ENCODE peak calls at places on chromosome 9, in eight cellular contexts. O, L, T, V, P, G, B and J are unnamed samples.

GRCh38 chr9:133576591-133577462 is 32.4 kb downstream of the FAM163B start:
- ATAC-seq in L (no peak), V (peak; percentile 18), T (no peak), O (peak; percentile 10), B (no peak), G (no peak), P (no peak), J (no peak)

GRCh38 chr9:96176901-96177718 is 124.9 kb downstream of the HSD17B3 start:
- ATAC-seq in L (peak; percentile 75), O (peak; percentile 54), V (no peak), B (no peak), G (no peak), T (peak; percentile 98), P (peak; percentile 41), J (no peak)

GRCh38 chr9:126479515-126479914 is 134.2 kb upstream of the LMX1B start:
- ATAC-seq in L (no peak), P (no peak), T (no peak), O (no peak), V (no peak), G (no peak), B (no peak), J (no peak)

GRCh38 chr9:23733495-23734078 is 92.5 kb downstream of the ELAVL2 start:
- ATAC-seq in B (no peak), L (no peak), G (peak; percentile 60), P (no peak), V (no peak), O (no peak), T (no peak), J (no peak)

GRCh38 chr9:113701741-113702422 is 174.2 kb upstream of the ZNF618 start:
- ATAC-seq in L (no peak), P (no peak), O (no peak), G (no peak), B (no peak), V (no peak), T (peak; percentile 70), J (no peak)

GRCh38 chr9:128899566-128900322 is 17.8 kb downstream of the LRRC8A start:
- ATAC-seq in O (peak; percentile 39), T (peak; percentile 11), V (peak; percentile 72), L (peak; percentile 44), B (peak; percentile 59), G (peak; percentile 30), P (peak; percentile 18), J (no peak)

GRCh38 chr9:110886832-110887231 is 151.4 kb downstream of the LPAR1 start:
- ATAC-seq in L (no peak), G (peak; percentile 75), B (no peak), V (no peak), P (peak; percentile 53), O (no peak), T (no peak), J (no peak)

GRCh38 chr9:8278048-8278447 is 478.5 kb upstream of the DMAC1 start:
- ATAC-seq in B (no peak), G (no peak), L (no peak), O (no peak), P (no peak), V (no peak), T (no peak), J (no peak)

GRCh38 chr9:127905788-127906191 is 6.4 kb upstream of the ST6GALNAC6 start:
- ATAC-seq in G (peak; percentile 67), B (no peak), O (no peak), L (no peak), P (no peak), T (peak; percentile 15), V (no peak), J (no peak)

GRCh38 chr9:95896580-95896979 is 21.1 kb downstream of the ERCC6L2 start:
- ATAC-seq in G (no peak), O (no peak), L (no peak), V (no peak), P (no peak), T (no peak), B (no peak), J (no peak)

GRCh38 chr9:131149678-131150033 is 24.3 kb downstream of the NUP214 start:
- ATAC-seq in V (peak; percentile 2), B (no peak), P (no peak), G (no peak), O (no peak), L (no peak), T (no peak), J (no peak)

GRCh38 chr9:22238809-22239684 is 207.6 kb upstream of the DMRTA1 start:
- ATAC-seq in T (peak; percentile 75), O (peak; percentile 69), V (no peak), B (no peak), L (peak; percentile 43), G (peak; percentile 50), P (peak; percentile 62), J (no peak)

GRCh38 chr9:96559339-96559943 is 60.2 kb downstream of the CDC14B start:
- ATAC-seq in V (no peak), P (no peak), O (no peak), B (no peak), T (no peak), L (no peak), G (no peak), J (no peak)

GRCh38 chr9:31700252-31701045 is 684.0 kb upstream of the ACO1 start:
- ATAC-seq in L (no peak), B (no peak), P (no peak), O (no peak), V (no peak), T (no peak), G (no peak), J (no peak)

GRCh38 chr9:110088099-110088498 is 119.9 kb downstream of the C9orf152 start:
- ATAC-seq in L (peak; percentile 60), T (no peak), V (peak; percentile 32), O (no peak), B (no peak), G (peak; percentile 84), P (no peak), J (no peak)

GRCh38 chr9:100714372-100715099 is 136.7 kb downstream of the CAVIN4 start:
- ATAC-seq in P (peak; percentile 86), T (peak; percentile 97), L (peak; percentile 99), B (peak; percentile 74), V (peak; percentile 97), G (peak; percentile 84), O (peak; percentile 91), J (no peak)

GRCh38 chr9:37529111-37529510 is 43.4 kb downstream of the POLR1E start:
- ATAC-seq in G (peak; percentile 86), L (no peak), T (no peak), B (no peak), P (no peak), O (no peak), V (no peak), J (no peak)

DNA sequence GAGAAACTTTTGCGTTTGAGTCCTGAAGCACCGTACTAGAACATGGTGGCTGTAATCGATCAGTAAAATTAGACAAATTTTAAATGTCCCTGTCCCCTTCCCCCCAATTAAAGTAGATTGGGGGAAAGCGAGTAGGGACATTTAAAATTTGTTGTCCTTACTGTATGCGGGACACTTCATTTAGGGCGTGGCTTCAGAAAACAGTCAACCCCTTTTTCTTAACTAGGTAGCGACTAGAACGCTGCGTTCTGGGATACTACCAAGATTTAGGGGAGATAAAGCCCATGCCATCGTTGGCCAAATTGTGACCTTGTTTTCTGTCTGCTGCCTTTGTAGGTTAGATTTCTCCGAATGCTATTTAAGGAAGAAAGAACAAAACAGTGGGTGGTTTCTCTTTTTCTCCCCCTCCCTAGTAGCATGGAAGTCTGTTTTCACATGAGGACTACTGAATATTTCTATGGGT is 1.2 kb downstream of the CKS2 start:
- ATAC-seq in V (peak; percentile 8), B (no peak), G (no peak), L (no peak), P (no peak), O (no peak), T (no peak), J (no peak)
- TF ChIP-seq POLR2AphosphoS5 in V (peak; percentile 29), B (no peak), G (no peak), L (no peak), P (no peak), O (no peak), T (no peak), J (no peak)

DNA sequence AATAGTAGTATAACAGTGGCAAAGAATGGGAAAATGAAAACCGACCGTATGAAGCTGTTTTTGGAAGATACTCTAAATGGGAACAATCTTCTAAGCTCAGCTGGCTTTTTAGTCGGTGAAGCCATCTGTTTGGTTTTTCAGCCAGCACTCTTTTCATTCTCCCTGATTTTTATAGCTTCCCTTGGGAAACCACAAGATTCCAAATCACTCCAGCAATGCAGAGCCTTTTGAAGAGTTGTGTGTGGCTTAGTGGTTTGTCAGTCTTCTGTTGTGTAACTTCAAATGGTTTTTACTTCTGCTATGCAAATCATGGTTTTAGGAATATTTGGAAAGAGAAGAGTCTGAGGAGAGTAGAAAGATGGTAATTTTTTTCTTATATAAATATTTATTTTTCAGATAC is 180.7 kb downstream of the KDM4C start:
- ATAC-seq in P (peak; percentile 68), L (peak; percentile 75), V (no peak), O (no peak), T (no peak), G (no peak), B (no peak), J (peak; percentile 55)
- H3K4me1 ChIP-seq in P (no peaks in the 10 kb centered on the region), L (peaks cover 14% of the 10 kb centered on the region), V (no peaks in the 10 kb centered on the region), O (peaks cover 11% of the 10 kb centered on the region), T (no peaks in the 10 kb centered on the region), G (peaks cover 6% of the 10 kb centered on the region), B (no peaks in the 10 kb centered on the region), J (peaks cover 14% of the 10 kb centered on the region)

GRCh38 chr9:81474125-81474524 is 215.2 kb downstream of the TLE1 start:
- ATAC-seq in T (no peak), O (no peak), V (no peak), P (no peak), G (no peak), L (no peak), B (no peak), J (no peak)

GRCh38 chr9:81473206-81473605 is 216.1 kb downstream of the TLE1 start:
- ATAC-seq in T (no peak), P (no peak), B (no peak), L (no peak), G (no peak), V (no peak), O (no peak), J (no peak)

GRCh38 chr9:81473708-81474107 is 215.6 kb downstream of the TLE1 start:
- ATAC-seq in P (no peak), T (no peak), V (no peak), B (no peak), L (no peak), O (no peak), G (no peak), J (no peak)

GRCh38 chr9:81470864-81471263 is 218.5 kb downstream of the TLE1 start:
- ATAC-seq in L (no peak), O (no peak), P (no peak), V (no peak), B (no peak), G (no peak), T (no peak), J (no peak)

DNA sequence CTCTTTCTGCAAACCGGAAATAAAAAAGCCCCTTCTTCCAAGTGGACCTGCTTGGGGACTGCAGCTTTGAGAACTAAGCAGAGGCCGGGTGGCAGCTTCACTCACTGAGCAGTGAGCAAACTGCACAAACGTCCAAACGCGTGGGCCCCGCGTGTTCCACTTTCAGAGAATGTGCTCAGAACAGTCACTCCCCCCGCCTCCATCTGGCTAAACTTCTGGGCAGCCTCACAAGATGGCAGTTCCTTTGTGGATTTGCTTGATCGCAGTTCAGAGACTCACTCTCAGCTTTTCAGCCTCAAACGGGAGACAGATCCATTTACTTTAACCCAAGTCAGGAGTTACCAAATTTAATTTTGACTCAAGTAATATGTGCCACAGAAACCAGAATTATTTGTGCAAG is 216.6 kb downstream of the TLE1 start:
- ATAC-seq in T (no peak), B (no peak), G (no peak), O (no peak), V (no peak), L (no peak), P (no peak), J (no peak)
- TF ChIP-seq POLR2AphosphoS5 in T (no peak), B (no peak), G (no peak), O (no peak), V (no peak), L (no peak), P (no peak), J (no peak)

GRCh38 chr9:93126825-93127368 is 7.2 kb downstream of the NINJ1 start:
- ATAC-seq in T (peak; percentile 58), V (no peak), P (no peak), L (no peak), O (peak; percentile 81), B (no peak), G (no peak), J (peak; percentile 55)
- H3K4me1 ChIP-seq in T (peaks cover 8% of the 10 kb centered on the region), V (no peaks in the 10 kb centered on the region), P (peaks cover 58% of the 10 kb centered on the region), L (peaks cover 11% of the 10 kb centered on the region), O (peaks cover 61% of the 10 kb centered on the region), B (peaks cover under 1% of the 10 kb centered on the region), G (peaks cover 14% of the 10 kb centered on the region), J (peaks cover 71% of the 10 kb centered on the region)